ENCODE peak calls at places on chromosomes 13 and 19, in ten cellular contexts. M, U, N, X, B, I, D, E, C and G are unnamed samples.

GRCh38 chr19:58154287-58154678 is 3.7 kb upstream of the ZNF329 start:
- DNase-seq in M (no peak), U (no peak), N (peak; percentile 4), X (no peak), B (peak; percentile 69), I (peak; percentile 19), D (peak; percentile 40), E (no peak), C (no peak), G (no peak)

GRCh38 chr19:30208661-30209060 is 163.5 kb upstream of the ZNF536 start:
- DNase-seq in M (no peak), U (no peak), N (no peak), X (no peak), B (no peak), I (no peak), D (no peak), E (no peak), C (no peak), G (no peak)

GRCh38 chr19:35355851-35356460 is 2.3 kb upstream of the FFAR3 start:
- DNase-seq in M (no peak), U (no peak), N (no peak), X (no peak), B (no peak), I (no peak), D (no peak), E (no peak), C (no peak), G (no peak)

GRCh38 chr19:38806371-38806770 is 6.4 kb downstream of the LGALS4 start:
- DNase-seq in M (no peak), U (no peak), N (no peak), X (no peak), B (no peak), I (no peak), D (no peak), E (no peak), C (no peak), G (no peak)

GRCh38 chr19:46404039-46404883 is 9.1 kb downstream of the CCDC8 start:
- DNase-seq in M (no peak), U (no peak), N (no peak), X (no peak), B (peak; percentile 75), I (peak; percentile 36), D (peak; percentile 54), E (no peak), C (no peak), G (no peak)

GRCh38 chr13:81017525-81018152 is 676.7 kb upstream of the SPRY2 start:
- DNase-seq in M (no peak), U (peak; percentile 60), N (peak; percentile 26), X (no peak), B (no peak), I (no peak), D (no peak), E (no peak), C (no peak), G (no peak)

GRCh38 chr19:13025819-13026477 is 30.7 kb downstream of the NFIX start:
- DNase-seq in M (no peak), U (no peak), N (no peak), X (no peak), B (no peak), I (no peak), D (no peak), E (no peak), C (no peak), G (no peak)

GRCh38 chr19:54013866-54014265 is 22.4 kb downstream of the CACNG6 start:
- DNase-seq in M (no peak), U (no peak), N (no peak), X (no peak), B (no peak), I (no peak), D (no peak), E (no peak), C (no peak), G (no peak)

GRCh38 chr13:92513672-92514071 is 712.9 kb upstream of the GPC6 start:
- DNase-seq in M (no peak), U (no peak), N (no peak), X (no peak), B (no peak), I (no peak), D (no peak), E (no peak), C (no peak), G (no peak)

GRCh38 chr13:113762538-113762937 is 3.5 kb downstream of the TMEM255B start:
- DNase-seq in M (no peak), U (no peak), N (no peak), X (no peak), B (no peak), I (no peak), D (no peak), E (no peak), C (no peak), G (no peak)

GRCh38 chr13:25493930-25494707 is 122.3 kb downstream of the ATP8A2 start:
- DNase-seq in M (no peak), U (no peak), N (no peak), X (no peak), B (no peak), I (no peak), D (no peak), E (no peak), C (no peak), G (no peak)

GRCh38 chr19:43439183-43440063 is 24.7 kb downstream of the TEX101 start:
- DNase-seq in M (no peak), U (no peak), N (peak; percentile 61), X (peak; percentile 48), B (no peak), I (no peak), D (no peak), E (no peak), C (no peak), G (no peak)

GRCh38 chr13:76813874-76814273 is 72.3 kb downstream of the KCTD12 start:
- DNase-seq in M (no peak), U (peak; percentile 47), N (no peak), X (no peak), B (no peak), I (no peak), D (no peak), E (no peak), C (no peak), G (no peak)

GRCh38 chr13:97015661-97016350 is 21.5 kb upstream of the OXGR1 start:
- DNase-seq in M (no peak), U (no peak), N (no peak), X (peak; percentile 21), B (no peak), I (no peak), D (no peak), E (no peak), C (no peak), G (no peak)

GRCh38 chr13:29847501-29847983 is 2.9 kb downstream of the UBL3 start:
- DNase-seq in M (no peak), U (peak; percentile 22), N (no peak), X (no peak), B (no peak), I (peak; percentile 30), D (no peak), E (no peak), C (no peak), G (no peak)

GRCh38 chr19:51258761-51259160 is 7.9 kb downstream of the SIGLECL1 start:
- DNase-seq in M (no peak), U (no peak), N (no peak), X (no peak), B (no peak), I (no peak), D (no peak), E (no peak), C (no peak), G (no peak)

GRCh38 chr13:33509642-33510229 is 224.2 kb upstream of the STARD13 start:
- DNase-seq in M (no peak), U (no peak), N (no peak), X (no peak), B (peak; percentile 48), I (no peak), D (peak; percentile 54), E (no peak), C (no peak), G (no peak)

GRCh38 chr13:64723735-64724134 is 2506.4 kb downstream of the PCDH9 start:
- DNase-seq in M (no peak), U (no peak), N (peak; percentile 75), X (no peak), B (no peak), I (no peak), D (no peak), E (peak; percentile 81), C (no peak), G (no peak)

GRCh38 chr13:112790735-112791641 is 101.2 kb downstream of the ATP11A start:
- DNase-seq in M (no peak), U (no peak), N (no peak), X (no peak), B (no peak), I (no peak), D (no peak), E (no peak), C (no peak), G (no peak)

GRCh38 chr13:27971236-27971645 is 2.1 kb upstream of the CDX2 start:
- DNase-seq in M (no peak), U (no peak), N (no peak), X (no peak), B (no peak), I (no peak), D (no peak), E (no peak), C (no peak), G (no peak)

GRCh38 chr13:49927755-49928154 is 8.4 kb downstream of the SPRYD7 start:
- DNase-seq in M (no peak), U (no peak), N (no peak), X (no peak), B (no peak), I (no peak), D (no peak), E (no peak), C (no peak), G (no peak)

GRCh38 chr13:44664308-44664707 is 88.2 kb upstream of the TSC22D1 start:
- DNase-seq in M (no peak), U (peak; percentile 17), N (no peak), X (no peak), B (no peak), I (no peak), D (no peak), E (no peak), C (no peak), G (no peak)

GRCh38 chr19:14058182-14059092 is 3.4 kb downstream of the PALM3 start:
- DNase-seq in M (no peak), U (no peak), N (no peak), X (no peak), B (no peak), I (no peak), D (no peak), E (no peak), C (no peak), G (no peak)

GRCh38 chr19:16104722-16105121 is 7.0 kb upstream of the RAB8A start:
- DNase-seq in M (no peak), U (no peak), N (no peak), X (no peak), B (no peak), I (no peak), D (no peak), E (no peak), C (no peak), G (peak; percentile 34)

GRCh38 chr19:1837625-1838105 is 10.6 kb downstream of the REXO1 start:
- DNase-seq in M (no peak), U (peak; percentile 9), N (peak; percentile 53), X (peak; percentile 71), B (no peak), I (no peak), D (no peak), E (no peak), C (no peak), G (no peak)

GRCh38 chr13:99845136-99845874 is 126.3 kb downstream of the ZIC5 start:
- DNase-seq in M (no peak), U (no peak), N (no peak), X (no peak), B (no peak), I (no peak), D (no peak), E (no peak), C (no peak), G (no peak)

GRCh38 chr13:21458457-21458815 is 667 bp downstream of the ZDHHC20 start:
- DNase-seq in M (peak; percentile 39), U (peak; percentile 53), N (peak; percentile 55), X (peak; percentile 70), B (peak; percentile 62), I (no peak), D (peak; percentile 50), E (no peak), C (no peak), G (no peak)

GRCh38 chr19:12112701-12113100 is 27.4 kb downstream of the ZNF20 start:
- DNase-seq in M (no peak), U (no peak), N (no peak), X (peak; percentile 37), B (no peak), I (no peak), D (no peak), E (no peak), C (no peak), G (no peak)